ENCODE peak calls at places on chromosomes 6 and 20, in five cellular contexts. X, M, Z, C and S are unnamed samples.

GRCh38 chr6:105539879-105540278 is 137.0 kb upstream of the PREP start:
- DNase-seq in C (no peak), X (no peak), Z (no peak), M (no peak), S (no peak)

GRCh38 chr20:2210646-2211556 is 84.9 kb upstream of the TGM3 start:
- DNase-seq in C (no peak), Z (no peak), M (no peak), X (no peak), S (no peak)

GRCh38 chr6:116812051-116812650 is 16.7 kb downstream of the GPRC6A start:
- DNase-seq in M (no peak), X (no peak), Z (no peak), C (no peak), S (no peak)

GRCh38 chr20:9200196-9200595 is 131.3 kb downstream of the PLCB4 start:
- DNase-seq in X (no peak), C (no peak), Z (no peak), M (no peak), S (no peak)

GRCh38 chr6:139124887-139125672 is 9.8 kb upstream of the HECA start:
- DNase-seq in Z (no peak), X (peak), M (peak), C (peak), S (peak)

GRCh38 chr20:37290158-37290810 is 829 bp downstream of the MANBAL start:
- DNase-seq in X (no peak), C (no peak), Z (no peak), M (no peak), S (no peak)

GRCh38 chr20:9035129-9035528 is 33.8 kb upstream of the PLCB4 start:
- DNase-seq in Z (no peak), X (no peak), C (no peak), M (no peak), S (peak)

GRCh38 chr6:42226251-42227143 is 8.8 kb upstream of the MRPS10 start:
- DNase-seq in Z (no peak), X (peak), M (no peak), C (peak), S (no peak)

GRCh38 chr20:44625361-44625760 is 26.1 kb downstream of the ADA start:
- DNase-seq in M (no peak), C (no peak), Z (no peak), X (no peak), S (no peak)

GRCh38 chr20:33431797-33432381 is 11.7 kb downstream of the SNTA1 start:
- DNase-seq in C (peak), X (no peak), M (no peak), Z (no peak), S (no peak)

GRCh38 chr6:69647726-69648125 is 149.1 kb downstream of the LMBRD1 start:
- DNase-seq in M (no peak), Z (no peak), C (peak), X (no peak), S (no peak)

GRCh38 chr6:56079761-56080540 is 167.4 kb downstream of the COL21A1 start:
- DNase-seq in M (no peak), C (no peak), Z (no peak), X (no peak), S (no peak)

GRCh38 chr6:102417368-102417767 is 1023.9 kb downstream of the GRIK2 start:
- DNase-seq in C (peak), M (no peak), Z (no peak), X (no peak), S (no peak)

GRCh38 chr6:53982361-53983050 is 128.7 kb upstream of the MLIP start:
- DNase-seq in M (no peak), X (no peak), Z (no peak), C (no peak), S (no peak)

GRCh38 chr6:131042664-131043063 is 20.4 kb downstream of the EPB41L2 start:
- DNase-seq in X (no peak), M (no peak), Z (no peak), C (no peak), S (no peak)

GRCh38 chr6:40249935-40250334 is 315.7 kb upstream of the MOCS1 start:
- DNase-seq in X (no peak), Z (no peak), M (no peak), C (no peak), S (no peak)

GRCh38 chr6:1856381-1856780 is 246.7 kb downstream of the FOXC1 start:
- DNase-seq in X (no peak), M (peak), C (no peak), Z (no peak), S (no peak)

GRCh38 chr20:59820204-59821041 is 113.0 kb downstream of the SYCP2 start:
- DNase-seq in X (no peak), C (no peak), M (no peak), Z (no peak), S (no peak)

DNA sequence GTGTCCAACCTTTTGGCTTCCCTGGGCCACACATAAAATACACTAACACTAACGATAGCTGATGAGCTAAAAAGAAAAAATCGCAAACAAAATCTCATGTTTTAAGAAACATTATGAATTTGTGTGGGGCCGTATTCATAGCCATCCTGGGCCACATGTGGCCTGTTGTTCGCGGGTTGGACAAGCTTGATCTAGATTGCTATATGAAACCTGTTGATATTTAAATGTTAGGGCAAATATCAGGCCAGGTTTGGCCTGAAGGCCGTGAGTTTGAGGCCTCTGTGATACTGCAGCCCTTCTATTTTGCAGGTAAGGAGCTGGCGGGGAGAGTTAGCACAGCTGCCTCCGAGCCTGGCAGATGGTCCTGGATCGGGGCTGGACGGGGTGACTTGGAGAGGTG is 99.0 kb downstream of the CEBPB start:
- DNase-seq in X (no peak), Z (no peak), M (no peak), C (no peak), S (no peak)
- TF ChIP-seq SUZ12 in X (no peak), Z (no peak), M (no peak), C (no peak), S (no peak)

GRCh38 chr20:17969276-17969883 is 562 bp downstream of the MGME1 start:
- DNase-seq in X (no peak), M (no peak), Z (no peak), C (peak), S (no peak)
- TF ChIP-seq SUZ12 in X (no peak), M (no peak), Z (no peak), C (no peak), S (no peak)

DNA sequence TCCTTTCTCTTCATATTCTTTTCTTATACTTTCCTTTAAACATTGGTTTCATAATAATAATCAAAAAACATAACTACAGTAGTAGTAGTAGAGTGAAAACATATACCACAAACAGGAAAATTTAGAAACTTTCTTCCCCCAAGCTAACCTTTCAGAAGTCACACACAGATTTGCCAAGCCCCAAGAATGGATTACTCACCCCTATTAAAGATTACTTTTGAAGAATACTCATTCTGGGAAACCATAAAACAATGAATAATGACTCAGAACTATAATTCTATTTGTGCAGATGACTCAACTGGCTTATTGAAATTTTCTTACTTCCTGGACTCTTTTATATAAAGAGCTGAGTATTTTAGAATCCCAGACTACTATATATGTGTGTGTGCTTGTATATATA is 119.4 kb upstream of the GJE1 start:
- DNase-seq in M (no peak), Z (no peak), C (no peak), X (no peak), S (no peak)
- TF ChIP-seq SUZ12 in M (no peak), Z (no peak), C (no peak), X (no peak), S (no peak)

DNA sequence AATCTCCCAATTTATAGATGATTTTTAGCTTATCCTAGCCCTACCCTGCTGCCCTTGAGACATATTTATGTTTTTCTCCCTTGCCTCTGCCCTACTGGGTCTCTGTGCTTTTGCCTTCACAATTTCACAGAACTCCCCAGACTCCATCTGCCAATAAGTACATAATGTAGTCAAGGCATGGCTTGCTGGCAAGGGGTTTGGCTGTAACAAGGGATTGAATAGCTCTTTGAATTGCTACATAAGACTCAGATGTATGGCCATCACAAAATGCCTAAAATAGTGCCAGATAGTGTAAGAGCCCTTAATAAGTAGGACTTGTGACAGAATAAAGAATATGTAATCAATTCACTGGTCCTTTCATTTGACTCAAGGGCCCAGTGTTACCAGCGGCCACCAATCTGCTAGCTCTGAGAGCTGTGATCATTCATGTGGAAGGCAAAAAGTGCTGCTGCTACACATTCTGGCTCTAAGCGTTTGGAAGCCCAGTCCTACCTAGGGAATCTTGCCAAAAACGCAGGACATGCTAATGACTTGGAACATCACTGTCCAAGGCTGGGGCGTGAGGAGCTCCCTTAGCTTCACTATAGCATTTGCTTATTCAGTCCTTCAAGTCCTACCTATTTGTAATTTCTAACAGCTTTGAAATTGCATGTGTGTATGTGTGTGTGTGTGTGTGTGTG is 20.5 kb downstream of the CLVS2 start:
- DNase-seq in C (no peak), Z (no peak), M (no peak), X (no peak), S (no peak)
- TF ChIP-seq SUZ12 in C (no peak), Z (no peak), M (no peak), X (no peak), S (no peak)

DNA sequence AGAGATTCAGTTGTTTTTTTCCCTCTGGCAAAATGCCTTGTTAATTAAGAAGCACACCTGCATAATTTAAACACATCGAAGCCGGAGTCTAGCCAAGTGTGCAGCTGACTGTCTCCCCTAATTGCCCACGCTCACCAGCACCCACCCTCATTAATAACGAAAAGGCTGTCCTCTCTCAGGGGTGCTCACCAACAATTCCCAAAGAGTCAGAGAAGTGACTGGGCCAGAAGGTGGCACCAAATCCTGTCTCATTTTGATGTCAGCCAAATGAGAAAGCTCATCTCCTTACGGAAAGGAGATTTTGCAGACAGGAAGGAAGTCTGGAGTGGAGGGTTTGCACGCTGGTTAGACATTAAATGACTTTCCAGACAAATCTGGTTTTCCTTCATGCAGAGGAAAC is 60.7 kb upstream of the MC3R start:
- DNase-seq in X (peak), M (no peak), Z (peak), C (peak), S (no peak)
- TF ChIP-seq SUZ12 in X (no peak), M (no peak), Z (no peak), C (no peak), S (no peak)

DNA sequence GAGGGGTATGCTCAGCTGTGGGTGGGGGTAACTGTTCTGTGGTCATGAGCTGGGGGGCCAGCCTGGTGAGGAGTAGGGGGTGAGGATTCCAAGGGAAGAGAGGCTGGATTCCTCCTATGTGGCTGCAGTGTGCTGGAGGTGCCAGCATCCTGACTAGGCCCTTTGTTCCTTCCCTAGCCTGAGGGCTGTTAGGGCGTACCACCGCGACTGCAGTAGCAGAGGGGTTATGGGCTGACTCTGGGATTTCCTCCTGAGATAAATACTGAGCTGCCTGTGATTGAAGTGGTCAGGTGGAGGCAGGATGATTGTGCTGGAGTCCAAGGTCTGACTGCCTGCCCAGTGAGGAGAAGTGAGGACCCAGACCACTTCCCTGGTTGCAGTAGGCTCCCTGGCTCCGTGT is 205.3 kb downstream of the ADGRG6 start:
- DNase-seq in X (no peak), Z (no peak), M (no peak), C (no peak), S (no peak)
- TF ChIP-seq SUZ12 in X (no peak), Z (no peak), M (no peak), C (no peak), S (no peak)

GRCh38 chr6:125985522-125985921 is 818 bp upstream of the TRMT11 start:
- DNase-seq in C (peak), Z (no peak), X (no peak), M (no peak), S (no peak)

GRCh38 chr6:125985967-125986294 is 409 bp upstream of the TRMT11 start:
- DNase-seq in X (no peak), Z (no peak), C (no peak), M (no peak), S (no peak)

GRCh38 chr6:125988280-125988679 is 1.9 kb downstream of the TRMT11 start:
- DNase-seq in M (no peak), Z (no peak), C (no peak), X (no peak), S (no peak)

GRCh38 chr6:125986295-125986955 is at the start of gene TRMT11:
- DNase-seq in C (peak), Z (peak), X (peak), M (peak), S (peak)

GRCh38 chr6:125986956-125987617 is 747 bp downstream of the TRMT11 start:
- DNase-seq in C (peak), M (peak), X (no peak), Z (no peak), S (peak)
- TF ChIP-seq SUZ12 in C (no peak), M (no peak), X (no peak), Z (no peak), S (no peak)

DNA sequence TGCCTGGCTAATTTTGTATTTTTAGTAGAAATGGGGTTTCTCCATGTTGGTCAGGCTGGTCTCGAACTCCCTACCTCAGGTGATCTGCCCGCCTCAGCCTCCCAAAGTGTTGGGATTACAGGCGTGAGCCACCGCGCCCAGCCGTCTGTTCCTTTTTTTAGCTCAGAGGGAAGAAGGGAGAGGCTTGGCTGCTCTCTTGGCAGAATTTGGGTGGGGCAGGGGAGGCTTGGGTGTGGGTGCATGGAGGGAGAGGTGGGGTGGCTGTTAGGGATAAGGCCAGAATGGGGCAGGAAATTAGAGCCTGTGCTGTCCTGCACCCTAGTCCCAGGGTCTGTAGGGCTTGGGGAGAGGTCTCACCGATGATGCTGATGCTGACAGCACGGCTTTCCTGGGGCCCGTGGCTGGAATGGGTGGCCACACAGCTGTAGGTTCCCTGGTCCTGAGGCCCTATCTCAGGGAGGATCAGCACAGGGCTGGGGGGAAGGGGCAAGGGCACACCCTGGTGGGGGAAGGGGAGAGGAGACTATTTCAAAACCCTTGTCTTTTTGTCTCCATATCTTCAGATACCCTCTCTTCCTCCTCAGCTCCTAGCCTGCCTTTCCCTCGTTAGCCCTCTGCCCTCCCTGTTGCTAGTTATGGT is 2.0 kb downstream of the AGER start:
- DNase-seq in Z (no peak), C (no peak), X (no peak), M (no peak), S (no peak)
- TF ChIP-seq SUZ12 in Z (no peak), C (no peak), X (no peak), M (no peak), S (no peak)